ENCODE peak calls at places on chromosomes 11 and 22, in ten cellular contexts. Z is fibroblast of lung; I is CD8-positive, alpha-beta T cell; E is MM.1S; O is sigmoid colon; C is body of pancreas; G is cardiac muscle cell; X is upper lobe of right lung; D is esophagus squamous epithelium; V is thyroid gland. B is an unnamed sample.

GRCh38 chr22:32457031-32457430 is 7.2 kb downstream of the BPIFC start:
- DNase-seq in D (no peak), G (no peak), O (no peak), C (no peak), Z (no peak), X (no peak), V (no peak), E (no peak), I (no peak), B (peak; percentile 40)

GRCh38 chr11:29481721-29482120 is 535.1 kb downstream of the KCNA4 start:
- DNase-seq in G (no peak), E (no peak), D (no peak), C (no peak), Z (no peak), O (no peak), I (no peak), X (no peak), V (no peak), B (no peak)

GRCh38 chr11:12624595-12624994 is 49.6 kb upstream of the TEAD1 start:
- DNase-seq in V (no peak), D (no peak), Z (no peak), G (no peak), O (no peak), E (no peak), C (no peak), X (no peak), I (no peak), B (no peak)

GRCh38 chr11:86176165-86176884 is 68.2 kb upstream of the EED start:
- DNase-seq in I (no peak), V (no peak), X (no peak), E (no peak), O (no peak), Z (peak; percentile 53), C (no peak), D (no peak), G (no peak), B (peak; percentile 47)

GRCh38 chr11:14774738-14775137 is 117.3 kb downstream of the CYP2R1 start:
- DNase-seq in X (no peak), D (no peak), I (no peak), O (no peak), G (no peak), C (no peak), V (no peak), E (no peak), Z (no peak), B (no peak)

GRCh38 chr11:27722945-27723344 is 22.7 kb upstream of the BDNF start:
- DNase-seq in I (no peak), X (no peak), C (no peak), Z (no peak), O (no peak), D (no peak), V (no peak), G (no peak), E (no peak), B (no peak)

GRCh38 chr22:43897751-43898261 is 6.0 kb upstream of the PNPLA5 start:
- DNase-seq in G (no peak), I (no peak), V (no peak), Z (peak; percentile 67), E (no peak), X (no peak), C (no peak), D (no peak), O (no peak), B (peak; percentile 78)

GRCh38 chr11:117183724-117184349 is 5.3 kb downstream of the SIDT2 start:
- DNase-seq in D (no peak), Z (no peak), O (peak; percentile 47), V (no peak), X (no peak), G (no peak), E (no peak), I (no peak), C (peak; percentile 25), B (no peak)

GRCh38 chr11:32858731-32859130 is 29.0 kb downstream of the PRRG4 start:
- DNase-seq in Z (no peak), O (no peak), C (no peak), G (no peak), V (no peak), I (no peak), E (no peak), D (no peak), X (no peak), B (no peak)

GRCh38 chr22:23836281-23836680 is 2.5 kb downstream of the DERL3 start:
- DNase-seq in I (no peak), E (no peak), Z (no peak), G (no peak), O (peak; percentile 50), V (no peak), D (no peak), C (no peak), X (no peak), B (no peak)

GRCh38 chr11:77123591-77123990 is 4.5 kb upstream of the MYO7A start:
- DNase-seq in C (no peak), E (no peak), X (no peak), I (no peak), V (no peak), G (no peak), D (no peak), O (no peak), Z (no peak), B (no peak)

GRCh38 chr22:43044402-43044801 is 29.5 kb upstream of the PACSIN2 start:
- DNase-seq in G (no peak), C (no peak), E (no peak), Z (no peak), D (no peak), X (no peak), V (peak; percentile 44), O (no peak), I (no peak), B (no peak)

GRCh38 chr11:7143908-7144307 is 55.1 kb downstream of the RBMXL2 start:
- DNase-seq in E (peak; percentile 14), O (no peak), D (no peak), Z (peak; percentile 3), V (no peak), X (no peak), I (no peak), C (no peak), G (peak; percentile 39), B (peak; percentile 22)

GRCh38 chr22:20524004-20524481 is 16.6 kb downstream of the MED15 start:
- DNase-seq in V (no peak), Z (no peak), D (no peak), X (no peak), O (no peak), E (no peak), G (no peak), C (no peak), I (no peak), B (no peak)

GRCh38 chr11:2806351-2807058 is 79.1 kb downstream of the CDKN1C start:
- DNase-seq in V (peak; percentile 20), I (no peak), E (no peak), C (peak; percentile 11), D (no peak), Z (no peak), O (peak; percentile 68), G (no peak), X (peak; percentile 63), B (no peak)

GRCh38 chr22:36239150-36239400 is 252 bp downstream of the APOL2 start:
- DNase-seq in D (no peak), G (no peak), V (no peak), E (no peak), I (peak; percentile 19), Z (no peak), C (no peak), X (no peak), O (no peak), B (no peak)

GRCh38 chr11:123377355-123377754 is 52.7 kb upstream of the GRAMD1B start:
- DNase-seq in V (no peak), O (no peak), C (no peak), I (no peak), X (no peak), Z (no peak), D (no peak), E (no peak), G (no peak), B (no peak)

GRCh38 chr22:29570456-29570855 is 10.5 kb downstream of the NIPSNAP1 start:
- DNase-seq in I (no peak), X (no peak), V (no peak), E (no peak), O (no peak), D (no peak), C (no peak), Z (no peak), G (no peak), B (no peak)
- TF ChIP-seq CTCF in I (no peak), X (no peak), V (no peak), E (no peak), O (no peak), D (no peak), C (no peak), Z (no peak), G (no peak), B (no peak)

GRCh38 chr22:27315833-27316232 is 485.7 kb downstream of the MN1 start:
- DNase-seq in I (no peak), Z (no peak), X (no peak), E (no peak), D (no peak), G (no peak), O (no peak), V (no peak), C (no peak), B (no peak)
- H3K4me3 ChIP-seq in I (no peak overlapping the region), Z (no peak overlapping the region), X (no peak overlapping the region), E (no peak overlapping the region), D (no peak overlapping the region), G (no peak overlapping the region), O (no peak overlapping the region), V (no peak overlapping the region), C (no peak overlapping the region), B (no peak overlapping the region)

GRCh38 chr22:28800308-28801041 is at the start of gene XBP1:
- DNase-seq in E (peak; percentile 96), D (peak; percentile 58), X (peak; percentile 97), G (peak; percentile 97), V (peak; percentile 96), Z (peak; percentile 92), I (peak; percentile 87), O (peak; percentile 97), C (peak; percentile 96), B (peak; percentile 89)
- TF ChIP-seq CTCF in E (no peak), D (no peak), X (no peak), G (no peak), V (no peak), Z (no peak), I (no peak), O (no peak), C (peak; percentile 2), B (no peak)

DNA sequence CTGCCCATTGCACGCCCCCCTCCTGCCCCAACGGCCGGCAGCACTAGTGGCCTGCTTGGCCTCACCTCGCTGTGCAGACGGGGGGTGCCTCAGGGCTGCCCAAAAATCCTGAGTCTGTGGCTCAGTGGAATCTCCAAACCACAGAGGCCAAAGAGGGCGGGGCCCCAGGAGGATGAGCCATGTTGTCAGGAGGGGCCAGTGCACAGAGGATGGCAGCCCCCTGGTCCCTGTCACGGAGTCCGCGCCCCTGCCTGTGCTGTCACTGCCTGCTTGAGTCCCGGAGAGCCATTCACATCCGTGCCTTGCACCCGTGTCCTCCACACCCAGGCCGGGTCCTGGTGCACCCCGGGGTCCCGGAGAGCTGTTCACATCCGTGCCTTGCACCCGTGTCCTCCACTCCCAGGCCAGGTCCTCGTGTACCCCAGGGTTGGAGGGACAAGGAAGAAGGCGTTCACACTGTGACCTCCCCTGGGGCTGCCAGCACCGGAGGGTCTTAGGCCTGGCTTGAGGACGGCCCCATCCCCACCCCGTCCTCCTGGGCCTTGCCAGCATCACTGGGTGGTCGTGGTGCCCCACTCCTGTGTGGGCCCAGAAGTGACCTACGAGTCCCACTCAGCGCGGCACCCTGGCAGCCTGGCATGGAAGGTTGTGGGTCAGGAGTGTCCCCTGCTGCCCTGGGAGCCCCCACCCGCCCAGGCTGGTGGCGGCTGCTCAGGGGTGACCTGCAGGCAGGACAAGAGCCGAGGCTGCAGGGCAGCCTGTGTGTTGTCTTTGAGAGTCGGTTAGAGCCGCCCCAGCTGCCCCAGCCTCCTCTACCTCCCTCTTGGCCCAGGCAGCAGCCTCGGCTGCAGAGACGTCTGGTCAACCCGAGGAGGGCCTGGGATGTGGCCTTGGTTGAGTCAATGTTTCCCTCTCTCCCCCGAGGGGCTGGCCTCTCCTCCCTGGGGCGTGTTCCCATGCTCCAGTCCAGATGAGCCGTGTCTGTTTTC is 36.1 kb upstream of the MUC5AC start:
- DNase-seq in C (no peak), E (no peak), G (no peak), Z (no peak), D (no peak), X (peak; percentile 61), O (peak; percentile 59), V (no peak), I (no peak), B (peak; percentile 3)
- H3K4me3 ChIP-seq in C (no peak overlapping the region), E (no peak overlapping the region), G (no peak overlapping the region), Z (no peak overlapping the region), D (no peak overlapping the region), X (no peak overlapping the region), O (no peak overlapping the region), V (no peak overlapping the region), I (no peak overlapping the region), B (no peak overlapping the region)